ENCODE peak calls at places on chromosomes 13 and 19, in nine cellular contexts. X is NCI-H524 treated with DMSO at 0.1 percent for 48 hours; J is naive thymus-derived CD8-positive, alpha-beta T cell; D is IMR-90; Y is NCI-H82; E is brain microvascular endothelial cell; Z is D341Med; C is amygdala; U is GM23248. R is an unnamed sample.

GRCh38 chr13:44471686-44472085 is 98.1 kb downstream of the SERP2 start:
- DNase-seq in X (no peak), J (no peak), D (peak), Y (no peak), E (peak), Z (no peak), C (no peak), U (peak), R (no peak)

GRCh38 chr13:39362652-39363390 is 240.2 kb downstream of the LHFPL6 start:
- DNase-seq in X (no peak), J (no peak), D (peak), Y (peak), E (no peak), Z (peak), C (no peak), U (peak), R (no peak)

GRCh38 chr13:79811170-79811569 is 330.2 kb downstream of the NDFIP2 start:
- DNase-seq in X (no peak), J (no peak), D (no peak), Y (no peak), E (no peak), Z (no peak), C (no peak), U (no peak), R (no peak)

GRCh38 chr13:101536079-101536478 is 83.6 kb downstream of the ITGBL1 start:
- DNase-seq in X (no peak), J (no peak), D (no peak), Y (no peak), E (no peak), Z (no peak), C (no peak), U (no peak), R (no peak)

GRCh38 chr13:84641491-84641890 is 759.2 kb upstream of the SLITRK1 start:
- DNase-seq in X (no peak), J (no peak), D (peak), Y (no peak), E (peak), Z (no peak), C (no peak), U (peak), R (no peak)

GRCh38 chr13:36750946-36751345 is 68.1 kb upstream of the RFXAP start:
- DNase-seq in X (no peak), J (no peak), D (no peak), Y (no peak), E (no peak), Z (no peak), C (no peak), U (no peak), R (no peak)

GRCh38 chr19:41924151-41925145 is 3.8 kb downstream of the ERFL start:
- DNase-seq in X (no peak), J (no peak), D (no peak), Y (no peak), E (no peak), Z (no peak), C (no peak), U (no peak), R (no peak)

GRCh38 chr13:62973804-62974203 is 1558.2 kb upstream of the PCDH20 start:
- DNase-seq in X (no peak), J (no peak), D (no peak), Y (no peak), E (no peak), Z (no peak), C (no peak), U (no peak), R (no peak)

GRCh38 chr19:19871932-19872331 is 6.2 kb downstream of the ZNF253 start:
- DNase-seq in X (no peak), J (no peak), D (no peak), Y (no peak), E (no peak), Z (no peak), C (no peak), U (no peak), R (no peak)

GRCh38 chr19:17680235-17680722 is 7.9 kb downstream of the UNC13A start:
- DNase-seq in X (no peak), J (peak), D (peak), Y (no peak), E (peak), Z (no peak), C (no peak), U (peak), R (peak)

GRCh38 chr19:10639836-10640235 is 14.3 kb upstream of the ILF3 start:
- DNase-seq in X (no peak), J (no peak), D (no peak), Y (no peak), E (no peak), Z (no peak), C (no peak), U (no peak), R (peak)

GRCh38 chr19:46574533-46574932 is 26.6 kb upstream of the CALM3 start:
- DNase-seq in X (no peak), J (peak), D (no peak), Y (peak), E (no peak), Z (no peak), C (no peak), U (no peak), R (no peak)

GRCh38 chr19:18700501-18701249 is 17.2 kb downstream of the CRTC1 start:
- DNase-seq in X (peak), J (peak), D (peak), Y (peak), E (peak), Z (peak), C (peak), U (peak), R (peak)

GRCh38 chr13:82962422-82962821 is 919.9 kb downstream of the SLITRK1 start:
- DNase-seq in X (no peak), J (no peak), D (no peak), Y (no peak), E (peak), Z (no peak), C (no peak), U (no peak), R (no peak)

GRCh38 chr19:4814625-4815425 is 16.7 kb downstream of the TICAM1 start:
- DNase-seq in X (no peak), J (no peak), D (peak), Y (no peak), E (no peak), Z (no peak), C (no peak), U (peak), R (no peak)

GRCh38 chr19:2374808-2375207 is 14.7 kb downstream of the TMPRSS9 start:
- DNase-seq in X (no peak), J (no peak), D (no peak), Y (no peak), E (no peak), Z (no peak), C (no peak), U (peak), R (no peak)

GRCh38 chr19:47183579-47183978 is 47.4 kb downstream of the BBC3 start:
- DNase-seq in X (no peak), J (no peak), D (no peak), Y (no peak), E (no peak), Z (no peak), C (no peak), U (no peak), R (no peak)

R was measured in AG08396.